ENCODE peak calls at places on chromosomes 1 and 21, in four cellular contexts. K is prostate gland, G is body of pancreas, T is NCI-H2081. Q is an unnamed sample.

GRCh38 chr1:233032916-233033315 is 82.5 kb downstream of the NTPCR start:
- DNase-seq in K (no peak), G (no peak), T (no peak), Q (no peak)

GRCh38 chr1:98260839-98261238 is 340.0 kb upstream of the DPYD start:
- DNase-seq in K (no peak), G (no peak), T (no peak), Q (no peak)

GRCh38 chr1:189432761-189433160 is 1044.9 kb downstream of the BRINP3 start:
- DNase-seq in K (no peak), G (no peak), T (no peak), Q (no peak)

GRCh38 chr1:53383471-53383870 is 55.6 kb upstream of the LRP8 start:
- DNase-seq in K (no peak), G (no peak), T (no peak), Q (no peak)

GRCh38 chr1:84582802-84583587 is 8.8 kb upstream of the CTBS start:
- DNase-seq in K (no peak), G (no peak), T (no peak), Q (no peak)

GRCh38 chr21:43015906-43016540 is 41.7 kb downstream of the PKNOX1 start:
- DNase-seq in K (no peak), G (no peak), T (no peak), Q (no peak)

GRCh38 chr1:179530352-179530751 is 45.4 kb downstream of the NPHS2 start:
- DNase-seq in K (no peak), G (no peak), T (no peak), Q (no peak)

GRCh38 chr1:40299366-40300248 is 17.5 kb downstream of the COL9A2 start:
- DNase-seq in K (no peak), G (no peak), T (no peak), Q (no peak)

GRCh38 chr1:64110924-64111777 is 92.3 kb upstream of the UBE2U start:
- DNase-seq in K (no peak), G (no peak), T (no peak), Q (no peak)

GRCh38 chr1:161784963-161785362 is 18.8 kb downstream of the ATF6 start:
- DNase-seq in K (no peak), G (no peak), T (no peak), Q (no peak)

GRCh38 chr21:38958940-38959685 is 153.4 kb downstream of the ETS2 start:
- DNase-seq in K (no peak), G (no peak), T (no peak), Q (no peak)

GRCh38 chr1:179090522-179090921 is 8.7 kb downstream of the TOR3A start:
- DNase-seq in K (no peak), G (no peak), T (no peak), Q (no peak)

GRCh38 chr1:227428803-227429202 is 110.5 kb upstream of the CDC42BPA start:
- DNase-seq in K (peak), G (peak), T (peak), Q (no peak)

GRCh38 chr1:37403166-37403565 is 71.2 kb upstream of the ZC3H12A start:
- DNase-seq in K (no peak), G (no peak), T (no peak), Q (no peak)

GRCh38 chr1:119040906-119041305 is 52.8 kb upstream of the TBX15 start:
- DNase-seq in K (no peak), G (no peak), T (no peak), Q (no peak)

GRCh38 chr21:45423201-45423955 is 18.4 kb downstream of the COL18A1 start:
- DNase-seq in K (no peak), G (no peak), T (no peak), Q (no peak)

GRCh38 chr1:192766876-192767275 is 42.0 kb upstream of the RGS2 start:
- DNase-seq in K (no peak), G (no peak), T (no peak), Q (no peak)

Q was measured in effector memory CD4-positive, alpha-beta T cell.